ENCODE peak calls at places on chromosomes 3 and 15, in seven cellular contexts. One of them, this sample, is unnamed.

GRCh38 chr3:169809230-169809795 is 3.4 kb upstream of the LRRIQ4 start:
- DNase-seq in adrenal gland: no peak
- DNase-seq in fibroblast of lung: no peak
- DNase-seq in uterus: no peak
- DNase-seq in brain microvascular endothelial cell: no peak
- DNase-seq in AG04450: no peak
- DNase-seq in psoas muscle: no peak
- DNase-seq in this sample: no peak

GRCh38 chr3:186352369-186352768 is 9.7 kb downstream of the DGKG start:
- DNase-seq in adrenal gland: no peak
- DNase-seq in fibroblast of lung: no peak
- DNase-seq in uterus: no peak
- DNase-seq in brain microvascular endothelial cell: no peak
- DNase-seq in AG04450: no peak
- DNase-seq in psoas muscle: no peak
- DNase-seq in this sample: no peak

GRCh38 chr3:60384352-60384751 is 866.9 kb downstream of the FHIT start:
- DNase-seq in adrenal gland: no peak
- DNase-seq in fibroblast of lung: peak; percentile 30
- DNase-seq in uterus: no peak
- DNase-seq in brain microvascular endothelial cell: peak; percentile 31
- DNase-seq in AG04450: no peak
- DNase-seq in psoas muscle: no peak
- DNase-seq in this sample: no peak

GRCh38 chr3:134370611-134371451 is 3.4 kb downstream of the AMOTL2 start:
- DNase-seq in adrenal gland: no peak
- DNase-seq in fibroblast of lung: no peak
- DNase-seq in uterus: no peak
- DNase-seq in brain microvascular endothelial cell: no peak
- DNase-seq in AG04450: no peak
- DNase-seq in psoas muscle: peak; percentile 63
- DNase-seq in this sample: peak; percentile 83

GRCh38 chr3:173660645-173661299 is 263.2 kb downstream of the NLGN1 start:
- DNase-seq in adrenal gland: no peak
- DNase-seq in fibroblast of lung: peak; percentile 88
- DNase-seq in uterus: no peak
- DNase-seq in brain microvascular endothelial cell: peak; percentile 5
- DNase-seq in AG04450: no peak
- DNase-seq in psoas muscle: no peak
- DNase-seq in this sample: no peak

GRCh38 chr15:42021593-42021992 is 751 bp upstream of the PLA2G4E start:
- DNase-seq in adrenal gland: no peak
- DNase-seq in fibroblast of lung: no peak
- DNase-seq in uterus: no peak
- DNase-seq in brain microvascular endothelial cell: no peak
- DNase-seq in AG04450: no peak
- DNase-seq in psoas muscle: no peak
- DNase-seq in this sample: no peak

GRCh38 chr3:39166932-39167532 is 13.6 kb upstream of the CSRNP1 start:
- DNase-seq in adrenal gland: peak; percentile 96
- DNase-seq in fibroblast of lung: peak; percentile 78
- DNase-seq in uterus: peak; percentile 53
- DNase-seq in brain microvascular endothelial cell: peak; percentile 84
- DNase-seq in AG04450: no peak
- DNase-seq in psoas muscle: no peak
- DNase-seq in this sample: no peak

GRCh38 chr3:114527036-114527644 is 233.3 kb downstream of the TIGIT start:
- DNase-seq in adrenal gland: no peak
- DNase-seq in fibroblast of lung: peak; percentile 13
- DNase-seq in uterus: no peak
- DNase-seq in brain microvascular endothelial cell: no peak
- DNase-seq in AG04450: no peak
- DNase-seq in psoas muscle: no peak
- DNase-seq in this sample: no peak

GRCh38 chr3:46913644-46914043 is 36.1 kb downstream of the PTH1R start:
- DNase-seq in adrenal gland: peak; percentile 92
- DNase-seq in fibroblast of lung: peak; percentile 77
- DNase-seq in uterus: no peak
- DNase-seq in brain microvascular endothelial cell: peak; percentile 69
- DNase-seq in AG04450: no peak
- DNase-seq in psoas muscle: peak; percentile 52
- DNase-seq in this sample: no peak

GRCh38 chr15:53658827-53659226 is 100.6 kb downstream of the WDR72 start:
- DNase-seq in adrenal gland: no peak
- DNase-seq in fibroblast of lung: no peak
- DNase-seq in uterus: no peak
- DNase-seq in brain microvascular endothelial cell: no peak
- DNase-seq in AG04450: no peak
- DNase-seq in psoas muscle: no peak
- DNase-seq in this sample: no peak

GRCh38 chr3:51944541-51945021 is 2.4 kb downstream of the PARP3 start:
- DNase-seq in adrenal gland: no peak
- DNase-seq in fibroblast of lung: no peak
- DNase-seq in uterus: no peak
- DNase-seq in brain microvascular endothelial cell: no peak
- DNase-seq in AG04450: no peak
- DNase-seq in psoas muscle: no peak
- DNase-seq in this sample: no peak

GRCh38 chr15:87935583-87935982 is 321.0 kb downstream of the NTRK3 start:
- DNase-seq in adrenal gland: no peak
- DNase-seq in fibroblast of lung: no peak
- DNase-seq in uterus: no peak
- DNase-seq in brain microvascular endothelial cell: no peak
- DNase-seq in AG04450: no peak
- DNase-seq in psoas muscle: no peak
- DNase-seq in this sample: no peak

GRCh38 chr3:53191836-53192480 is 30.9 kb downstream of the PRKCD start:
- DNase-seq in adrenal gland: no peak
- DNase-seq in fibroblast of lung: no peak
- DNase-seq in uterus: no peak
- DNase-seq in brain microvascular endothelial cell: no peak
- DNase-seq in AG04450: no peak
- DNase-seq in psoas muscle: no peak
- DNase-seq in this sample: no peak

GRCh38 chr3:53192608-53193007 is 31.6 kb downstream of the PRKCD start:
- DNase-seq in adrenal gland: no peak
- DNase-seq in fibroblast of lung: no peak
- DNase-seq in uterus: no peak
- DNase-seq in brain microvascular endothelial cell: no peak
- DNase-seq in AG04450: no peak
- DNase-seq in psoas muscle: no peak
- DNase-seq in this sample: no peak

GRCh38 chr3:53195066-53195450 is 34.0 kb downstream of the PRKCD start:
- DNase-seq in adrenal gland: no peak
- DNase-seq in fibroblast of lung: no peak
- DNase-seq in uterus: no peak
- DNase-seq in brain microvascular endothelial cell: no peak
- DNase-seq in AG04450: no peak
- DNase-seq in psoas muscle: no peak
- DNase-seq in this sample: no peak

GRCh38 chr3:53194218-53195065 is 33.4 kb downstream of the PRKCD start:
- DNase-seq in adrenal gland: peak; percentile 75
- DNase-seq in fibroblast of lung: peak; percentile 47
- DNase-seq in uterus: peak; percentile 33
- DNase-seq in brain microvascular endothelial cell: peak; percentile 22
- DNase-seq in AG04450: no peak
- DNase-seq in psoas muscle: peak; percentile 72
- DNase-seq in this sample: no peak

GRCh38 chr3:53193466-53194217 is 32.6 kb downstream of the PRKCD start:
- DNase-seq in adrenal gland: no peak
- DNase-seq in fibroblast of lung: peak; percentile 10
- DNase-seq in uterus: no peak
- DNase-seq in brain microvascular endothelial cell: no peak
- DNase-seq in AG04450: no peak
- DNase-seq in psoas muscle: no peak
- DNase-seq in this sample: no peak
- H3K27ac ChIP-seq in adrenal gland: no peak overlapping the region
- H3K27ac ChIP-seq in fibroblast of lung: no peak overlapping the region
- H3K27ac ChIP-seq in uterus: no peak overlapping the region
- H3K27ac ChIP-seq in brain microvascular endothelial cell: no peak overlapping the region
- H3K27ac ChIP-seq in AG04450: peak overlapping the region; percentile 57
- H3K27ac ChIP-seq in psoas muscle: no peak overlapping the region
- H3K27ac ChIP-seq in this sample: peak overlapping the region; percentile 60

DNA sequence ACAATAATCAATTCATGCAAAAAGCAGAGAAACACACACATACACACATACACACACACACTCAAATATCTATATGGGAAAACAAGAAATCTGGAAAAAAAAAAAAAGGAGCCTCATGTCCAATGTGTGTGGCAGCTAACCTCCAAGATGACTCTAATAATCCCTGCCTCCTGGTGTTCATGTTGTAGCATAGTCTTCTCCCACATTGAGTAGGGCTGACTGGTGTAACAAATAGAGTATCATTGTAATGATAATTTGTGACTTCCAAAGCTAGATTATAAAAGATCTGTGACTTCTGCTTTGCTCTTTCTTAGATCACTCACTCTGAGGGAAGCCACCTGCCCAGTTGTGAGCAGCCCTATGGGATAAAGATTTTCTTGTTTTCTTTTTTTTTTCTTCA is 130.9 kb upstream of the TNIK start:
- DNase-seq in adrenal gland: no peak
- DNase-seq in fibroblast of lung: no peak
- DNase-seq in uterus: no peak
- DNase-seq in brain microvascular endothelial cell: no peak
- DNase-seq in AG04450: no peak
- DNase-seq in psoas muscle: no peak
- DNase-seq in this sample: no peak
- TF ChIP-seq CTCF in adrenal gland: no peak
- TF ChIP-seq CTCF in fibroblast of lung: no peak
- TF ChIP-seq CTCF in uterus: no peak
- TF ChIP-seq CTCF in brain microvascular endothelial cell: no peak
- TF ChIP-seq CTCF in AG04450: no peak
- TF ChIP-seq CTCF in psoas muscle: no peak
- TF ChIP-seq CTCF in this sample: no peak

GRCh38 chr15:28885289-28885629 is 515 bp upstream of the APBA2 start:
- DNase-seq in adrenal gland: no peak
- DNase-seq in fibroblast of lung: no peak
- DNase-seq in uterus: no peak
- DNase-seq in brain microvascular endothelial cell: no peak
- DNase-seq in AG04450: no peak
- DNase-seq in psoas muscle: no peak
- DNase-seq in this sample: no peak

GRCh38 chr15:28887344-28888174 is 1.8 kb downstream of the APBA2 start:
- DNase-seq in adrenal gland: no peak
- DNase-seq in fibroblast of lung: no peak
- DNase-seq in uterus: no peak
- DNase-seq in brain microvascular endothelial cell: no peak
- DNase-seq in AG04450: no peak
- DNase-seq in psoas muscle: no peak
- DNase-seq in this sample: no peak

GRCh38 chr15:28884151-28884940 is 1.4 kb upstream of the APBA2 start:
- DNase-seq in adrenal gland: no peak
- DNase-seq in fibroblast of lung: no peak
- DNase-seq in uterus: no peak
- DNase-seq in brain microvascular endothelial cell: no peak
- DNase-seq in AG04450: no peak
- DNase-seq in psoas muscle: no peak
- DNase-seq in this sample: no peak

GRCh38 chr15:28886431-28887343 is 913 bp downstream of the APBA2 start:
- DNase-seq in adrenal gland: no peak
- DNase-seq in fibroblast of lung: no peak
- DNase-seq in uterus: no peak
- DNase-seq in brain microvascular endothelial cell: no peak
- DNase-seq in AG04450: no peak
- DNase-seq in psoas muscle: no peak
- DNase-seq in this sample: peak; percentile 80

DNA sequence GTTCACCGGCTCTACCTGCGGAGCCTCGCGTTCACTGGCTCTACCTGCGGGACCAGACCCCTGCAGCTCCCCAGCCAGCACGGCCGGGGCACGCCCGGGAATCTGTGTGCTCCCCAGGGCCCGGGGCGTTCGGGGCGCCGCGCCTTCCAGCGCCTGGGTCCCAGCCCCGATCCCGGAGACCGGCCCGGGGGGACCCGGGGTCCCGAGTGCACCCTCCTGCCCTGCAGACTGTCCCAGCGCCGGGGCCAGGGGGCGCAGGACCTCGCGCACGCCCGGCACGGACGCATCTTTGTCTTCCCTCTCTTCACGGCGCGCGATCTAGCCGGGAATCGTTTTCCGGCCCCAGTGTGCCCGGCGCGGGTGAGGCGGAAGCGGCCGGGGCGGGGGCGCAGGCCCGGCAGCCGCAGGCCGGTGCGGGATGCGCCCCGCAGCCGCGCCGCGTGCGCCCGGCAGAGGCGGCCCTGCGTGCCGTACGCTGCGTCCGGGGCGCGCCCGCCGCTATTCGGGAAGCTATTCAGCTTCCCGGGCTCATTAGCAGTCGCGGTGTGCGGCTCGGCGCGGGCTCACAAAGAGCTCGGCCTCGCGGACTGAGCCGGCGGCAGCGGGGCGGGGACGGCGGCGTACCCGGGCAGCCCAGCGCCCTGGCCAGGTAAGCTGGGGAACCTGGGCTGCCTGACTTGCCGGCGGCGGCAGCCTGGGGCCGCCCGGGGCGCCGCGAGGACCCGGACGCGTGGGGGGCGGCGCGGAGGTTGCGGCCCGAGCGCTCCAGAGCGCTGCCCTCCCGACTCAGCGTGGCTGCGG is at the start of gene APBA2:
- DNase-seq in adrenal gland: no peak
- DNase-seq in fibroblast of lung: peak; percentile 50
- DNase-seq in uterus: no peak
- DNase-seq in brain microvascular endothelial cell: peak; percentile 18
- DNase-seq in AG04450: no peak
- DNase-seq in psoas muscle: no peak
- DNase-seq in this sample: no peak
- H3K4me3 ChIP-seq in adrenal gland: no peak within 1 kb of the TSS
- H3K4me3 ChIP-seq in fibroblast of lung: peak within 1 kb of the TSS; percentile 58
- H3K4me3 ChIP-seq in uterus: peak within 1 kb of the TSS; percentile 26
- H3K4me3 ChIP-seq in brain microvascular endothelial cell: peak within 1 kb of the TSS; percentile 61
- H3K4me3 ChIP-seq in AG04450: peak within 1 kb of the TSS; percentile 68
- H3K4me3 ChIP-seq in psoas muscle: peak within 1 kb of the TSS; percentile 55
- H3K4me3 ChIP-seq in this sample: peak within 1 kb of the TSS; percentile 55

DNA sequence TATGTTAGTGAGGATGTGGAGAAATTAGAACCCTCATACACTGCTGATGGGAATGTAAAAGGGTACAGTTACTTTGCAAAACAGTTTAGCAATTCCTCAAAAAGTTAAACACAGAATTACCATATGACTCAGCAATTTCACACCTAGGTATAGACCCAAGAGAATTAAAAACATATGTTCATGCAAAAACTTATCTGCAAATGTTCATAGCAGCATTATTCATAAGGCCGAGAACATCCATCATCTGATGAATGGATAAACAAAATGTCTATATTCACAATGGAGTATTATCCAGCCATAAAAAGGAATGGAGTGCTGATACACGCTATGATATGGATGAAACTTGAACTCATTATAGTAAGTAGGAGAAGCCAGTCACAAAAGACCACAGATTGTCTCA is 10.3 kb downstream of the SEC13 start:
- DNase-seq in adrenal gland: no peak
- DNase-seq in fibroblast of lung: peak; percentile 61
- DNase-seq in uterus: no peak
- DNase-seq in brain microvascular endothelial cell: no peak
- DNase-seq in AG04450: peak; percentile 61
- DNase-seq in psoas muscle: no peak
- DNase-seq in this sample: no peak
- H3K27ac ChIP-seq in adrenal gland: no peak overlapping the region
- H3K27ac ChIP-seq in fibroblast of lung: no peak overlapping the region
- H3K27ac ChIP-seq in uterus: no peak overlapping the region
- H3K27ac ChIP-seq in brain microvascular endothelial cell: peak overlapping the region; percentile 36
- H3K27ac ChIP-seq in AG04450: no peak overlapping the region
- H3K27ac ChIP-seq in psoas muscle: no peak overlapping the region
- H3K27ac ChIP-seq in this sample: no peak overlapping the region

This sample was measured in upper lobe of left lung.